ENCODE peak calls at places on chromosomes 13 and 19, in six cellular contexts. One of them, this sample, is unnamed.

GRCh38 chr13:41631296-41631965 is 174.1 kb downstream of the RGCC start:
- DNase-seq in fibroblast of mammary gland: peak
- DNase-seq in mucosa of descending colon: no peak
- DNase-seq in ovary: no peak
- DNase-seq in tibial artery: no peak
- DNase-seq in heart right ventricle: no peak
- DNase-seq in this sample: peak

GRCh38 chr13:99829593-99830239 is 141.9 kb downstream of the ZIC5 start:
- DNase-seq in ovary: no peak
- DNase-seq in fibroblast of mammary gland: no peak
- DNase-seq in tibial artery: no peak
- DNase-seq in heart right ventricle: no peak
- DNase-seq in mucosa of descending colon: no peak
- DNase-seq in this sample: no peak

GRCh38 chr19:28710278-28710677 is 502.7 kb downstream of the UQCRFS1 start:
- DNase-seq in mucosa of descending colon: peak
- DNase-seq in ovary: no peak
- DNase-seq in heart right ventricle: no peak
- DNase-seq in fibroblast of mammary gland: peak
- DNase-seq in tibial artery: no peak
- DNase-seq in this sample: peak

GRCh38 chr19:18878858-18879578 is 16.9 kb downstream of the CERS1 start:
- DNase-seq in heart right ventricle: no peak
- DNase-seq in tibial artery: no peak
- DNase-seq in mucosa of descending colon: no peak
- DNase-seq in ovary: no peak
- DNase-seq in fibroblast of mammary gland: no peak
- DNase-seq in this sample: no peak

GRCh38 chr13:60759499-60759898 is 362.5 kb downstream of the TDRD3 start:
- DNase-seq in tibial artery: no peak
- DNase-seq in mucosa of descending colon: peak
- DNase-seq in fibroblast of mammary gland: no peak
- DNase-seq in ovary: no peak
- DNase-seq in heart right ventricle: no peak
- DNase-seq in this sample: no peak

GRCh38 chr13:91400094-91400462 is 1.7 kb downstream of the GPC5 start:
- DNase-seq in ovary: no peak
- DNase-seq in fibroblast of mammary gland: no peak
- DNase-seq in tibial artery: no peak
- DNase-seq in heart right ventricle: no peak
- DNase-seq in mucosa of descending colon: no peak
- DNase-seq in this sample: no peak

GRCh38 chr13:93724187-93724586 is 497.6 kb downstream of the GPC6 start:
- DNase-seq in tibial artery: no peak
- DNase-seq in ovary: no peak
- DNase-seq in fibroblast of mammary gland: no peak
- DNase-seq in heart right ventricle: no peak
- DNase-seq in mucosa of descending colon: no peak
- DNase-seq in this sample: no peak

GRCh38 chr19:56972291-56972914 is 131.9 kb upstream of the PEG3 start:
- DNase-seq in fibroblast of mammary gland: no peak
- DNase-seq in mucosa of descending colon: no peak
- DNase-seq in tibial artery: no peak
- DNase-seq in heart right ventricle: no peak
- DNase-seq in ovary: no peak
- DNase-seq in this sample: no peak

GRCh38 chr19:54356444-54357056 is 8.2 kb downstream of the LAIR1 start:
- DNase-seq in tibial artery: no peak
- DNase-seq in mucosa of descending colon: no peak
- DNase-seq in ovary: no peak
- DNase-seq in fibroblast of mammary gland: no peak
- DNase-seq in heart right ventricle: no peak
- DNase-seq in this sample: no peak

GRCh38 chr19:17431417-17431816 is 11.6 kb downstream of the MVB12A start:
- DNase-seq in mucosa of descending colon: no peak
- DNase-seq in heart right ventricle: no peak
- DNase-seq in ovary: no peak
- DNase-seq in tibial artery: no peak
- DNase-seq in fibroblast of mammary gland: no peak
- DNase-seq in this sample: no peak

GRCh38 chr19:58581227-58582141 is 8.3 kb upstream of the MZF1 start:
- DNase-seq in tibial artery: peak
- DNase-seq in heart right ventricle: peak
- DNase-seq in mucosa of descending colon: peak
- DNase-seq in fibroblast of mammary gland: peak
- DNase-seq in ovary: peak
- DNase-seq in this sample: peak

GRCh38 chr19:52570005-52570861 is at the start of gene ZNF701:
- DNase-seq in tibial artery: peak
- DNase-seq in ovary: peak
- DNase-seq in fibroblast of mammary gland: peak
- DNase-seq in mucosa of descending colon: peak
- DNase-seq in heart right ventricle: peak
- DNase-seq in this sample: peak

GRCh38 chr13:74715718-74716117 is 581.5 kb upstream of the KLF12 start:
- DNase-seq in heart right ventricle: no peak
- DNase-seq in fibroblast of mammary gland: peak
- DNase-seq in ovary: no peak
- DNase-seq in tibial artery: no peak
- DNase-seq in mucosa of descending colon: no peak
- DNase-seq in this sample: no peak

This sample was measured in fibroblast of villous mesenchyme.